ENCODE peak calls at places on chromosomes 6 and 20, in nine cellular contexts. One of them, this sample, is unnamed.

GRCh38 chr6:140644017-140644416 is 1269.6 kb upstream of the CITED2 start:
- DNase-seq in heart right ventricle: no peak
- DNase-seq in fibroblast of lung: no peak
- DNase-seq in Peyer's patch: no peak
- DNase-seq in H1: no peak
- DNase-seq in neural progenitor cell: no peak
- DNase-seq in ovary: no peak
- DNase-seq in cardiac muscle cell: no peak
- DNase-seq in uterus: no peak
- DNase-seq in this sample: no peak

GRCh38 chr6:90719321-90720195 is 132.7 kb upstream of the MAP3K7 start:
- DNase-seq in heart right ventricle: no peak
- DNase-seq in fibroblast of lung: no peak
- DNase-seq in Peyer's patch: no peak
- DNase-seq in H1: no peak
- DNase-seq in neural progenitor cell: no peak
- DNase-seq in ovary: no peak
- DNase-seq in cardiac muscle cell: no peak
- DNase-seq in uterus: no peak
- DNase-seq in this sample: no peak

GRCh38 chr20:31566332-31566657 is 38.8 kb upstream of the ID1 start:
- DNase-seq in heart right ventricle: no peak
- DNase-seq in fibroblast of lung: no peak
- DNase-seq in Peyer's patch: no peak
- DNase-seq in H1: no peak
- DNase-seq in neural progenitor cell: no peak
- DNase-seq in ovary: no peak
- DNase-seq in cardiac muscle cell: no peak
- DNase-seq in uterus: no peak
- DNase-seq in this sample: no peak

GRCh38 chr20:37903317-37904007 is 535 bp downstream of the VSTM2L start:
- DNase-seq in heart right ventricle: no peak
- DNase-seq in fibroblast of lung: no peak
- DNase-seq in Peyer's patch: no peak
- DNase-seq in H1: no peak
- DNase-seq in neural progenitor cell: no peak
- DNase-seq in ovary: no peak
- DNase-seq in cardiac muscle cell: no peak
- DNase-seq in uterus: no peak
- DNase-seq in this sample: no peak

GRCh38 chr6:44254957-44255808 is 2.1 kb downstream of the SLC35B2 start:
- DNase-seq in heart right ventricle: no peak
- DNase-seq in fibroblast of lung: no peak
- DNase-seq in Peyer's patch: no peak
- DNase-seq in H1: no peak
- DNase-seq in neural progenitor cell: no peak
- DNase-seq in ovary: no peak
- DNase-seq in cardiac muscle cell: no peak
- DNase-seq in uterus: no peak
- DNase-seq in this sample: peak; percentile 73

GRCh38 chr6:28969129-28969528 is 36.0 kb downstream of the ZNF311 start:
- DNase-seq in heart right ventricle: no peak
- DNase-seq in fibroblast of lung: no peak
- DNase-seq in Peyer's patch: no peak
- DNase-seq in H1: no peak
- DNase-seq in neural progenitor cell: no peak
- DNase-seq in ovary: no peak
- DNase-seq in cardiac muscle cell: no peak
- DNase-seq in uterus: no peak
- DNase-seq in this sample: no peak

GRCh38 chr6:158926429-158926828 is 73.6 kb downstream of the RSPH3 start:
- DNase-seq in heart right ventricle: no peak
- DNase-seq in fibroblast of lung: peak; percentile 45
- DNase-seq in Peyer's patch: no peak
- DNase-seq in H1: no peak
- DNase-seq in neural progenitor cell: no peak
- DNase-seq in ovary: no peak
- DNase-seq in cardiac muscle cell: no peak
- DNase-seq in uterus: no peak
- DNase-seq in this sample: peak; percentile 6

GRCh38 chr6:158796353-158796752 is 22.8 kb downstream of the EZR start:
- DNase-seq in heart right ventricle: no peak
- DNase-seq in fibroblast of lung: no peak
- DNase-seq in Peyer's patch: no peak
- DNase-seq in H1: no peak
- DNase-seq in neural progenitor cell: no peak
- DNase-seq in ovary: no peak
- DNase-seq in cardiac muscle cell: no peak
- DNase-seq in uterus: no peak
- DNase-seq in this sample: no peak

GRCh38 chr6:113172531-113172966 is 684.6 kb upstream of the MARCKS start:
- DNase-seq in heart right ventricle: peak; percentile 18
- DNase-seq in fibroblast of lung: peak; percentile 24
- DNase-seq in Peyer's patch: no peak
- DNase-seq in H1: no peak
- DNase-seq in neural progenitor cell: no peak
- DNase-seq in ovary: no peak
- DNase-seq in cardiac muscle cell: no peak
- DNase-seq in uterus: no peak
- DNase-seq in this sample: peak; percentile 68

GRCh38 chr20:25496968-25497401 is 88.3 kb downstream of the NINL start:
- DNase-seq in heart right ventricle: no peak
- DNase-seq in fibroblast of lung: peak; percentile 12
- DNase-seq in Peyer's patch: no peak
- DNase-seq in H1: no peak
- DNase-seq in neural progenitor cell: no peak
- DNase-seq in ovary: no peak
- DNase-seq in cardiac muscle cell: no peak
- DNase-seq in uterus: no peak
- DNase-seq in this sample: peak; percentile 23

GRCh38 chr6:31272856-31273626 is 1.1 kb upstream of the HLA-C start:
- DNase-seq in heart right ventricle: no peak
- DNase-seq in fibroblast of lung: no peak
- DNase-seq in Peyer's patch: peak; percentile 62
- DNase-seq in H1: no peak
- DNase-seq in neural progenitor cell: peak; percentile 22
- DNase-seq in ovary: no peak
- DNase-seq in cardiac muscle cell: no peak
- DNase-seq in uterus: no peak
- DNase-seq in this sample: no peak

GRCh38 chr20:38905375-38905774 is 20.8 kb upstream of the FAM83D start:
- DNase-seq in heart right ventricle: no peak
- DNase-seq in fibroblast of lung: no peak
- DNase-seq in Peyer's patch: no peak
- DNase-seq in H1: no peak
- DNase-seq in neural progenitor cell: no peak
- DNase-seq in ovary: no peak
- DNase-seq in cardiac muscle cell: no peak
- DNase-seq in uterus: no peak
- DNase-seq in this sample: no peak

GRCh38 chr6:31834367-31834703 is 6.8 kb downstream of the HSPA1B start:
- DNase-seq in heart right ventricle: peak; percentile 90
- DNase-seq in fibroblast of lung: peak; percentile 89
- DNase-seq in Peyer's patch: peak; percentile 74
- DNase-seq in H1: no peak
- DNase-seq in neural progenitor cell: peak; percentile 91
- DNase-seq in ovary: peak; percentile 88
- DNase-seq in cardiac muscle cell: peak; percentile 91
- DNase-seq in uterus: peak; percentile 83
- DNase-seq in this sample: peak; percentile 83

GRCh38 chr6:39881851-39882566 is 52.3 kb downstream of the MOCS1 start:
- DNase-seq in heart right ventricle: no peak
- DNase-seq in fibroblast of lung: peak; percentile 83
- DNase-seq in Peyer's patch: no peak
- DNase-seq in H1: no peak
- DNase-seq in neural progenitor cell: no peak
- DNase-seq in ovary: no peak
- DNase-seq in cardiac muscle cell: no peak
- DNase-seq in uterus: no peak
- DNase-seq in this sample: peak; percentile 5

GRCh38 chr6:159720708-159721107 is 6.6 kb upstream of the WTAP start:
- DNase-seq in heart right ventricle: no peak
- DNase-seq in fibroblast of lung: peak; percentile 33
- DNase-seq in Peyer's patch: peak; percentile 39
- DNase-seq in H1: no peak
- DNase-seq in neural progenitor cell: peak; percentile 41
- DNase-seq in ovary: no peak
- DNase-seq in cardiac muscle cell: peak; percentile 44
- DNase-seq in uterus: no peak
- DNase-seq in this sample: no peak

GRCh38 chr6:73032586-73032985 is 192.7 kb downstream of the KHDC1L start:
- DNase-seq in heart right ventricle: no peak
- DNase-seq in fibroblast of lung: peak; percentile 23
- DNase-seq in Peyer's patch: no peak
- DNase-seq in H1: no peak
- DNase-seq in neural progenitor cell: no peak
- DNase-seq in ovary: no peak
- DNase-seq in cardiac muscle cell: no peak
- DNase-seq in uterus: no peak
- DNase-seq in this sample: no peak

GRCh38 chr6:137332637-137333228 is 113.5 kb upstream of the IFNGR1 start:
- DNase-seq in heart right ventricle: no peak
- DNase-seq in fibroblast of lung: peak; percentile 76
- DNase-seq in Peyer's patch: no peak
- DNase-seq in H1: no peak
- DNase-seq in neural progenitor cell: no peak
- DNase-seq in ovary: no peak
- DNase-seq in cardiac muscle cell: no peak
- DNase-seq in uterus: no peak
- DNase-seq in this sample: peak; percentile 39

GRCh38 chr20:45311589-45312211 is 3.6 kb upstream of the MATN4 start:
- DNase-seq in heart right ventricle: peak; percentile 61
- DNase-seq in fibroblast of lung: peak; percentile 38
- DNase-seq in Peyer's patch: peak; percentile 38
- DNase-seq in H1: no peak
- DNase-seq in neural progenitor cell: peak; percentile 85
- DNase-seq in ovary: peak; percentile 32
- DNase-seq in cardiac muscle cell: peak; percentile 72
- DNase-seq in uterus: peak; percentile 28
- DNase-seq in this sample: peak; percentile 73
- H3K27me3 ChIP-seq in heart right ventricle: peaks cover 54% of the 10 kb centered on the region
- H3K27me3 ChIP-seq in fibroblast of lung: peaks cover 18% of the 10 kb centered on the region
- H3K27me3 ChIP-seq in Peyer's patch: no peaks in the 10 kb centered on the region
- H3K27me3 ChIP-seq in H1: no peaks in the 10 kb centered on the region
- H3K27me3 ChIP-seq in neural progenitor cell: peaks cover 21% of the 10 kb centered on the region
- H3K27me3 ChIP-seq in ovary: no peaks in the 10 kb centered on the region
- H3K27me3 ChIP-seq in cardiac muscle cell: peaks cover 15% of the 10 kb centered on the region
- H3K27me3 ChIP-seq in uterus: peaks cover 11% of the 10 kb centered on the region
- H3K27me3 ChIP-seq in this sample: no peaks in the 10 kb centered on the region

GRCh38 chr20:50510706-50511401 is 671 bp downstream of the PTPN1 start:
- DNase-seq in heart right ventricle: peak; percentile 19
- DNase-seq in fibroblast of lung: no peak
- DNase-seq in Peyer's patch: peak; percentile 39
- DNase-seq in H1: no peak
- DNase-seq in neural progenitor cell: peak; percentile 58
- DNase-seq in ovary: peak; percentile 56
- DNase-seq in cardiac muscle cell: peak; percentile 26
- DNase-seq in uterus: peak; percentile 41
- DNase-seq in this sample: no peak
- H3K4me3 ChIP-seq in heart right ventricle: peak overlapping the region; percentile 97
- H3K4me3 ChIP-seq in fibroblast of lung: peak overlapping the region; percentile 91
- H3K4me3 ChIP-seq in Peyer's patch: peak overlapping the region; percentile 93
- H3K4me3 ChIP-seq in H1: peak overlapping the region; percentile 81
- H3K4me3 ChIP-seq in neural progenitor cell: peak overlapping the region; percentile 92
- H3K4me3 ChIP-seq in ovary: peak overlapping the region; percentile 100
- H3K4me3 ChIP-seq in cardiac muscle cell: peak overlapping the region; percentile 90
- H3K4me3 ChIP-seq in uterus: peak overlapping the region; percentile 99
- H3K4me3 ChIP-seq in this sample: peak overlapping the region; percentile 94

GRCh38 chr6:49543087-49543858 is 7.2 kb upstream of the C6orf141 start:
- DNase-seq in heart right ventricle: no peak
- DNase-seq in fibroblast of lung: no peak
- DNase-seq in Peyer's patch: no peak
- DNase-seq in H1: no peak
- DNase-seq in neural progenitor cell: no peak
- DNase-seq in ovary: no peak
- DNase-seq in cardiac muscle cell: no peak
- DNase-seq in uterus: no peak
- DNase-seq in this sample: no peak

GRCh38 chr6:49541936-49542335 is 8.5 kb upstream of the C6orf141 start:
- DNase-seq in heart right ventricle: no peak
- DNase-seq in fibroblast of lung: no peak
- DNase-seq in Peyer's patch: no peak
- DNase-seq in H1: no peak
- DNase-seq in neural progenitor cell: no peak
- DNase-seq in ovary: no peak
- DNase-seq in cardiac muscle cell: no peak
- DNase-seq in uterus: no peak
- DNase-seq in this sample: peak; percentile 25

GRCh38 chr6:49539102-49539501 is 11.4 kb upstream of the C6orf141 start:
- DNase-seq in heart right ventricle: no peak
- DNase-seq in fibroblast of lung: no peak
- DNase-seq in Peyer's patch: no peak
- DNase-seq in H1: no peak
- DNase-seq in neural progenitor cell: no peak
- DNase-seq in ovary: no peak
- DNase-seq in cardiac muscle cell: no peak
- DNase-seq in uterus: no peak
- DNase-seq in this sample: no peak

GRCh38 chr6:49540614-49541013 is 9.9 kb upstream of the C6orf141 start:
- DNase-seq in heart right ventricle: no peak
- DNase-seq in fibroblast of lung: no peak
- DNase-seq in Peyer's patch: no peak
- DNase-seq in H1: no peak
- DNase-seq in neural progenitor cell: no peak
- DNase-seq in ovary: no peak
- DNase-seq in cardiac muscle cell: no peak
- DNase-seq in uterus: no peak
- DNase-seq in this sample: peak; percentile 49

DNA sequence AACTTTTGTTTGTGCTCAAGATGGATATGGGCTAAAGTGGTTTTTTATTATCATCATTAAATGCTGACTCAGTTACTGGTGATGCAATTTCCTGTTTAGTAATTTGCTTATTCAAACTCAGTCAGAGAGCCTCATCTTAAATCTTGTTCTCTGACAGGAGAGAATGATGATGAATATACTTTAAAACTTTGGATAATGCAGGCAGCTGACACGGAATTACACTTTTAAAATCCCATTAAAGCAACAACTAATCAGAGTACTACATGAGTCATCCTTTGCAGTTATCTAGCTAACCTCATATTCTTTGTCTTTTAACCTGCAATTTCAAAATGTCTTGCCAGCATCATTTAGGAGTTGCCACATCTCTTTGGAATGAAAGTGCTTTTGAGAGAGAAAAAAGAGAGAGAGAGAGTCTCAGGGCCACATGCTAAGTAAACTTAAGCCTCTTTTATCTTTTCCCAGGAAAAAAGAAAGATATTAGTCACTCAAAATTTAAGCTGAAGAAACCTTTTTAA is 9.2 kb upstream of the C6orf141 start:
- DNase-seq in heart right ventricle: no peak
- DNase-seq in fibroblast of lung: peak; percentile 80
- DNase-seq in Peyer's patch: no peak
- DNase-seq in H1: no peak
- DNase-seq in neural progenitor cell: no peak
- DNase-seq in ovary: no peak
- DNase-seq in cardiac muscle cell: no peak
- DNase-seq in uterus: no peak
- DNase-seq in this sample: peak; percentile 29
- H3K9me3 ChIP-seq in heart right ventricle: no peaks in the 10 kb centered on the region
- H3K9me3 ChIP-seq in fibroblast of lung: no peaks in the 10 kb centered on the region
- H3K9me3 ChIP-seq in Peyer's patch: no peaks in the 10 kb centered on the region
- H3K9me3 ChIP-seq in H1: no peaks in the 10 kb centered on the region
- H3K9me3 ChIP-seq in neural progenitor cell: no peaks in the 10 kb centered on the region
- H3K9me3 ChIP-seq in ovary: no peaks in the 10 kb centered on the region
- H3K9me3 ChIP-seq in cardiac muscle cell: no peaks in the 10 kb centered on the region
- H3K9me3 ChIP-seq in uterus: no peaks in the 10 kb centered on the region
- H3K9me3 ChIP-seq in this sample: no peaks in the 10 kb centered on the region

GRCh38 chr6:109302176-109302575 is 80.1 kb downstream of the CD164 start:
- DNase-seq in heart right ventricle: no peak
- DNase-seq in fibroblast of lung: no peak
- DNase-seq in Peyer's patch: no peak
- DNase-seq in H1: no peak
- DNase-seq in neural progenitor cell: no peak
- DNase-seq in ovary: no peak
- DNase-seq in cardiac muscle cell: no peak
- DNase-seq in uterus: no peak
- DNase-seq in this sample: no peak
- H3K27me3 ChIP-seq in heart right ventricle: no peaks in the 10 kb centered on the region
- H3K27me3 ChIP-seq in fibroblast of lung: peaks cover 5% of the 10 kb centered on the region
- H3K27me3 ChIP-seq in Peyer's patch: no peaks in the 10 kb centered on the region
- H3K27me3 ChIP-seq in H1: no peaks in the 10 kb centered on the region
- H3K27me3 ChIP-seq in neural progenitor cell: no peaks in the 10 kb centered on the region
- H3K27me3 ChIP-seq in ovary: no peaks in the 10 kb centered on the region
- H3K27me3 ChIP-seq in cardiac muscle cell: no peaks in the 10 kb centered on the region
- H3K27me3 ChIP-seq in uterus: no peaks in the 10 kb centered on the region
- H3K27me3 ChIP-seq in this sample: no peaks in the 10 kb centered on the region

This sample was measured in MG63.